ENCODE peak calls at places on chromosomes 12 and 14, in six cellular contexts. K, Q, B, E, W and D are unnamed samples. For H3K4me1, the result is how much of the 10 kb centered on the place peaks cover.

GRCh38 chr14:56803816-56804535 is 6.3 kb downstream of the OTX2 start:
- DNase-seq in Q (no peak), W (no peak), E (no peak), B (no peak), K (no peak), D (no peak)

GRCh38 chr14:58072288-58073071 is 79.5 kb downstream of the ARMH4 start:
- DNase-seq in Q (peak), W (no peak), B (peak), E (peak), K (peak), D (peak)

GRCh38 chr14:55954108-55954507 is 164.1 kb upstream of the PELI2 start:
- DNase-seq in Q (no peak), K (no peak), B (no peak), W (no peak), E (no peak), D (no peak)

GRCh38 chr12:108180255-108181094 is 51.4 kb downstream of the WSCD2 start:
- DNase-seq in W (no peak), E (no peak), B (no peak), Q (no peak), K (no peak), D (no peak)

GRCh38 chr14:53156238-53156637 is 3.1 kb upstream of the DDHD1 start:
- DNase-seq in E (no peak), K (no peak), W (no peak), B (no peak), Q (no peak), D (no peak)

GRCh38 chr12:119448737-119449136 is 114.2 kb downstream of the CCDC60 start:
- DNase-seq in Q (no peak), E (no peak), K (no peak), B (no peak), W (no peak), D (no peak)

GRCh38 chr14:25896777-25897176 is 701.1 kb downstream of the NOVA1 start:
- DNase-seq in K (no peak), W (peak), Q (peak), B (no peak), E (no peak), D (no peak)

GRCh38 chr14:64786296-64787149 is 82.3 kb downstream of the PLEKHG3 start:
- DNase-seq in W (no peak), K (no peak), Q (no peak), E (peak), B (no peak), D (no peak)

GRCh38 chr12:120649442-120650248 is 9.2 kb downstream of the CABP1 start:
- DNase-seq in B (no peak), Q (no peak), K (no peak), E (peak), W (no peak), D (no peak)

GRCh38 chr14:97306133-97306784 is 509.1 kb downstream of the VRK1 start:
- DNase-seq in Q (no peak), B (no peak), E (no peak), K (no peak), W (no peak), D (no peak)

GRCh38 chr12:55019784-55020183 is at the start of gene NEUROD4:
- DNase-seq in B (peak), W (peak), K (peak), E (peak), Q (peak), D (peak)

GRCh38 chr12:12474471-12474928 is 88.2 kb downstream of the DUSP16 start:
- DNase-seq in Q (no peak), W (no peak), E (no peak), K (no peak), B (no peak), D (no peak)

GRCh38 chr12:89783321-89784060 is 74.9 kb upstream of the ATP2B1 start:
- DNase-seq in Q (no peak), W (no peak), E (peak), K (no peak), B (no peak), D (peak)

GRCh38 chr12:82931349-82932116 is 244.8 kb downstream of the TMTC2 start:
- DNase-seq in E (no peak), B (no peak), W (no peak), K (peak), Q (peak), D (no peak)

GRCh38 chr12:65319680-65320193 is 41.3 kb downstream of the MSRB3 start:
- DNase-seq in W (no peak), E (peak), B (no peak), K (no peak), Q (no peak), D (no peak)

GRCh38 chr14:79549515-79549914 is 661.8 kb downstream of the DIO2 start:
- DNase-seq in B (peak), K (no peak), E (peak), Q (no peak), W (no peak), D (peak)

GRCh38 chr12:128772249-128772648 is 51.5 kb downstream of the SLC15A4 start:
- DNase-seq in W (no peak), E (no peak), Q (no peak), K (no peak), B (no peak), D (no peak)

GRCh38 chr12:123401753-123402683 is 18.1 kb downstream of the KMT5A start:
- DNase-seq in E (no peak), K (no peak), W (peak), Q (peak), B (no peak), D (no peak)

GRCh38 chr12:23760495-23760894 is 189.0 kb downstream of the SOX5 start:
- DNase-seq in Q (peak), W (no peak), B (no peak), E (no peak), K (peak), D (no peak)

GRCh38 chr14:24605435-24606190 is 3.9 kb downstream of the GZMH start:
- DNase-seq in K (no peak), W (peak), E (no peak), B (no peak), Q (peak), D (no peak)

GRCh38 chr14:104502060-104502459 is 77.5 kb upstream of the C14orf180 start:
- DNase-seq in B (no peak), W (no peak), K (no peak), Q (no peak), E (no peak), D (no peak)
- H3K23ac ChIP-seq in B (no peak), W (no peak), K (no peak), Q (no peak), E (no peak), D (no peak)

DNA sequence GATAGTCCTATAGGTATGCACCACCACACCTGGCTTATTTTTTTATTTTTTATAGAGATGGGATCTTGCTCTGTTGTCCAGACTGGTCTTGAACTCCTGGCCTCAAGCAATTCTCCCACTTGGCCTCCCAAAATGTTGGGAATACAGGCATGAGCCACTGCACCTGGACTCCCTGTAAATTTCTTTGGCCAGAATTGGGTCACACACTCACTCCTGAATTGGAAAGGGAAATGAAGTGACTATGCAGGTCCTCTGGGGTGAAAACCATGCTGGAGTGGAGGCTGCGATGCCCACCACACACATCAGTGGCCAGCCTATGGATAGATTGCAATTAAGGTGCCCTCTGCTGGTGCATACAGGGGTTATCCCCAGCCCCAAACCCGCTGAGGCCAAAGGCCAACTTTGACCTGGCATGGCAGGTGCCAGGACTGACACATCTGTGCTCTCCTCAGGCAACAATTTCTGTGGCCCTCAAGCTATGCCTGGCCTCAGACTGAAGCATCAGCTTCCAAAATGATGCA is 125.6 kb downstream of the SLC38A6 start:
- DNase-seq in E (no peak), K (no peak), W (no peak), Q (peak), B (no peak), D (no peak)
- H3K4me1 ChIP-seq in E (under half), K (under half), W (under half), Q (under half), B (under half), D (under half)

GRCh38 chr12:75481013-75481705 is 604 bp downstream of the GLIPR1 start:
- DNase-seq in K (no peak), W (no peak), E (no peak), Q (no peak), B (no peak), D (peak)
- H2BK120ac ChIP-seq in K (no peak), W (no peak), E (peak), Q (no peak), B (no peak), D (no peak)

GRCh38 chr12:14257303-14257733 is 108.2 kb upstream of the ATF7IP start:
- DNase-seq in E (no peak), W (no peak), Q (no peak), B (no peak), K (no peak), D (no peak)

GRCh38 chr12:14259481-14260010 is 105.9 kb upstream of the ATF7IP start:
- DNase-seq in Q (no peak), E (no peak), B (no peak), K (no peak), W (no peak), D (no peak)

GRCh38 chr12:14256555-14257169 is 108.8 kb upstream of the ATF7IP start:
- DNase-seq in Q (peak), W (no peak), E (peak), B (peak), K (peak), D (peak)

GRCh38 chr12:14258468-14258947 is 107.0 kb upstream of the ATF7IP start:
- DNase-seq in Q (peak), K (no peak), E (peak), B (no peak), W (no peak), D (no peak)

DNA sequence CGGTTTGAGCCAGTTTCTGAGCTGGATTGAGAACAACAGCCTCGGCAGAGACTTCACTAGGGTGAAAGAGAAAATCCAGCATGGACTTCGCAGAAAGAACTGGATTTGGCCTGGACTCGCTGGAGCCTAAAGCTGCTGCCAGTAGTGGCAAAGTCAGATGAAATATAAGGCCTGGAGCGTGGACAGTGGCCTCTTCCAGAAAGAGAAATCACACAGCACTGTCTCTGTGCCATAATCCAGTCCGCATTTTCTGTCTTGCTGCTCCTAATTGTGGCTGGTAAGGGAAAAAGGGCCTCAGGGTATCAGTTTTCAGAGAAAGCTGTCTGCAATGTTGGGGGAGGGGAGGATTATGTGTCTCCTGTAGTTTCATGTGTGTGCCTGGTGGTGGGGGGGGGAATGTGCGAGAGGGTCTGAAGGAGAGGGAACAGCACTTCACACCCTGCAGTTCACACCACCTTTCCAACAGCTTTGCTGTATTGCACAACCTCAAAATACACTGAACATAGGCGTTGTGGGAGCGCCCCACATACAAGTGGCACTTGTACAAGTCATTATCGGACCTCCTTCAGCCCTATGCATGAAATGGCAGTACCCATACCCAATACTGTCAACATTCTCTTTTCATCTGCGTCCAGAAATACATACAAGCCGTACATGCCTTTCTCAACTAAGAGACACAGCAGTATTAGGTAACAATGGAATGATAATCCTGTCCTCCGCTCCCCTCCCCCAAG is 107.6 kb upstream of the ATF7IP start:
- DNase-seq in Q (peak), E (peak), K (peak), W (peak), B (peak), D (peak)
- H3K23ac ChIP-seq in Q (no peak), E (peak), K (no peak), W (no peak), B (no peak), D (no peak)

DNA sequence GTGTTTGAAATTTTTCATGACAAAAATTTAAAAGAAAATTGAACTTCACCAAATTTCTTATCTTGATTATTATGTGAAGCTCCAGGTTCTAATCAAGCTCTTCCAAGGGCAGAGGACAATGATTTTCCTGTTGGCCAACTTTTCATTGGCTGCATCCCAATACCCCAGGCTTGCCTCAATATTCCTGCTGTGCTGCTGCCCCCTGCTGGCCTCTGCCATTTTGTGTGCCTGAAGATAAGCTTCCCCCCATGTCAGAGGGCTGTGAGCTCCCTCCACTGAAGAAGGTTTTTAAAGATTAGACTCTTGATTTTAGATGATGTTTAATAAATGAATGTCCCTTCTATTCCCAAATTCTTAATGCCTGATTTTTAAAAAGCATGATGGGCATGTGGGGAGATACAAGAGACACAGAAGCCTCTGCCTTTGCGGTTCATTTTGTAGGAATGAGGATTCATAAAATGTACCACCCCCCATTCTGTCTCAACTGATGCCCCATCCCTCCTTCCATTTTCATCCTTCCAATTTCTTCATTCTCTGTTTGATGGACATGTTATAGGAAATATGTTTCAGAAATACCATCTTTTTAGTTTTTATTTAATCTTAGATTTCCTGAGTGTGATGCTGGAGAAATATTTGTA is 76.7 kb upstream of the RGS6 start:
- DNase-seq in K (peak), W (peak), B (peak), E (peak), Q (peak), D (peak)
- H3K4me1 ChIP-seq in K (under half), W (under half), B (under half), E (under half), Q (under half), D (under half)

GRCh38 chr12:95538656-95539055 is 12.6 kb downstream of the USP44 start:
- DNase-seq in K (no peak), Q (peak), B (no peak), E (no peak), W (no peak), D (no peak)
- H2BK120ac ChIP-seq in K (no peak), Q (no peak), B (no peak), E (no peak), W (no peak), D (no peak)

GRCh38 chr14:94142836-94143235 is 13.4 kb upstream of the IFI27L2 start:
- DNase-seq in Q (no peak), E (no peak), K (no peak), B (no peak), W (no peak), D (no peak)
- H3K23ac ChIP-seq in Q (no peak), E (no peak), K (no peak), B (no peak), W (no peak), D (no peak)